ENCODE peak calls at places on chromosomes 3 and 15, in six cellular contexts. V is GM13977, U is suprapubic skin, C is transverse colon, S is HFFc6, A is heart left ventricle. B is an unnamed sample.

GRCh38 chr15:23628612-23629233 is 18.9 kb downstream of the MAGEL2 start:
- DNase-seq in V (no peak), U (no peak), C (no peak), S (no peak), A (no peak), B (no peak)

GRCh38 chr15:101773496-101774100 is 29.7 kb upstream of the OR4F6 start:
- DNase-seq in V (no peak), U (no peak), C (peak), S (no peak), A (no peak), B (no peak)

GRCh38 chr3:9213019-9213646 is 36.3 kb downstream of the SRGAP3 start:
- DNase-seq in V (no peak), U (no peak), C (no peak), S (no peak), A (no peak), B (no peak)

GRCh38 chr3:4310971-4311370 is 7.8 kb downstream of the SETMAR start:
- DNase-seq in V (no peak), U (no peak), C (no peak), S (no peak), A (no peak), B (no peak)

GRCh38 chr15:85692873-85693272 is 101.9 kb downstream of the KLHL25 start:
- DNase-seq in V (no peak), U (no peak), C (peak), S (no peak), A (no peak), B (no peak)

GRCh38 chr3:33578325-33579180 is 138.3 kb upstream of the UBP1 start:
- DNase-seq in V (no peak), U (no peak), C (no peak), S (peak), A (no peak), B (no peak)

GRCh38 chr3:4935347-4935746 is 43.9 kb upstream of the BHLHE40 start:
- DNase-seq in V (no peak), U (no peak), C (no peak), S (no peak), A (no peak), B (no peak)

GRCh38 chr3:131072099-131072559 is 45.5 kb downstream of the NEK11 start:
- DNase-seq in V (no peak), U (no peak), C (no peak), S (peak), A (no peak), B (no peak)

GRCh38 chr15:67724679-67725365 is 100.5 kb upstream of the SKOR1 start:
- DNase-seq in V (no peak), U (no peak), C (no peak), S (no peak), A (no peak), B (no peak)

GRCh38 chr15:59456114-59456513 is 18.1 kb downstream of the FAM81A start:
- DNase-seq in V (no peak), U (no peak), C (peak), S (no peak), A (no peak), B (no peak)

GRCh38 chr3:186476044-186476468 is 68.1 kb downstream of the CRYGS start:
- DNase-seq in V (peak), U (no peak), C (no peak), S (no peak), A (peak), B (no peak)

GRCh38 chr3:149717391-149718056 is 34.8 kb downstream of the COMMD2 start:
- DNase-seq in V (peak), U (no peak), C (peak), S (peak), A (no peak), B (no peak)

GRCh38 chr3:46065294-46065705 is 38.0 kb upstream of the XCR1 start:
- DNase-seq in V (peak), U (no peak), C (peak), S (no peak), A (no peak), B (no peak)

GRCh38 chr3:127698264-127699097 is 25.7 kb downstream of the ABTB1 start:
- DNase-seq in V (no peak), U (no peak), C (no peak), S (no peak), A (peak), B (no peak)

GRCh38 chr3:191362036-191362435 is 31.7 kb upstream of the UTS2B start:
- DNase-seq in V (no peak), U (no peak), C (no peak), S (no peak), A (no peak), B (no peak)

GRCh38 chr3:187946031-187946691 is 200.9 kb upstream of the BCL6 start:
- DNase-seq in V (no peak), U (no peak), C (no peak), S (peak), A (no peak), B (no peak)
- TF ChIP-seq CTCF in V (no peak), U (no peak), C (no peak), S (no peak), A (no peak), B (no peak)

GRCh38 chr3:58322793-58323192 is 9.9 kb upstream of the PXK start:
- DNase-seq in V (no peak), U (no peak), C (no peak), S (no peak), A (no peak), B (no peak)

GRCh38 chr3:58323795-58324674 is 8.7 kb upstream of the PXK start:
- DNase-seq in V (no peak), U (no peak), C (no peak), S (no peak), A (no peak), B (no peak)

GRCh38 chr3:58324675-58325390 is 7.9 kb upstream of the PXK start:
- DNase-seq in V (no peak), U (no peak), C (no peak), S (no peak), A (no peak), B (no peak)

GRCh38 chr3:58326267-58326932 is 6.3 kb upstream of the PXK start:
- DNase-seq in V (no peak), U (no peak), C (no peak), S (no peak), A (no peak), B (no peak)

GRCh38 chr3:58325525-58325992 is 7.1 kb upstream of the PXK start:
- DNase-seq in V (no peak), U (no peak), C (no peak), S (peak), A (no peak), B (no peak)
- TF ChIP-seq CTCF in V (no peak), U (no peak), C (no peak), S (no peak), A (no peak), B (no peak)

DNA sequence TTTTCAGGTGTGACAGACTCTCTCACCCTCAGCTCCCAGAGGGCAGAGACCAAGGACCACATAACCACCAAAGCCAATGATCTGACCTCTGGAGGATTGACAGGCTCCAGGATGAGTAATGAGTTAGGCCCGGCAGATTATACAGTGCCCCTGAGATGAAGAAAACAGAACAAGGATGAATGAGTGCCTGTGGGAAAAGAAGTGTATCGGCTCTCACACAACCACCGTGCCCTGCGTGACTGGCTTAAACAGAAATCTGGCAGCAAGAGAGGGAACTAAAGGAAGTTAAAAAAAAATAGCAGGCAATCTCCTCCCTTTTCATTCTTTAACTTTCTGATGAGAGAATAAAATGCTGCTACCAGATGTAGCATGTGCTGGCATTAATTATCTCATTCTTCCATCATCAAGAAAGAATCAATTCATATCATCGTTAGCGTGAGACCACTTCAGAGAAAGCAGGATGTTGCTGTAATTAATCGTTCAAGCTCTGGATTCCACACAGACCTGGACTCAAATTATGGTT is 227.5 kb upstream of the COL8A1 start:
- DNase-seq in V (peak), U (no peak), C (no peak), S (peak), A (no peak), B (no peak)
- TF ChIP-seq CTCF in V (no peak), U (no peak), C (no peak), S (no peak), A (no peak), B (no peak)

DNA sequence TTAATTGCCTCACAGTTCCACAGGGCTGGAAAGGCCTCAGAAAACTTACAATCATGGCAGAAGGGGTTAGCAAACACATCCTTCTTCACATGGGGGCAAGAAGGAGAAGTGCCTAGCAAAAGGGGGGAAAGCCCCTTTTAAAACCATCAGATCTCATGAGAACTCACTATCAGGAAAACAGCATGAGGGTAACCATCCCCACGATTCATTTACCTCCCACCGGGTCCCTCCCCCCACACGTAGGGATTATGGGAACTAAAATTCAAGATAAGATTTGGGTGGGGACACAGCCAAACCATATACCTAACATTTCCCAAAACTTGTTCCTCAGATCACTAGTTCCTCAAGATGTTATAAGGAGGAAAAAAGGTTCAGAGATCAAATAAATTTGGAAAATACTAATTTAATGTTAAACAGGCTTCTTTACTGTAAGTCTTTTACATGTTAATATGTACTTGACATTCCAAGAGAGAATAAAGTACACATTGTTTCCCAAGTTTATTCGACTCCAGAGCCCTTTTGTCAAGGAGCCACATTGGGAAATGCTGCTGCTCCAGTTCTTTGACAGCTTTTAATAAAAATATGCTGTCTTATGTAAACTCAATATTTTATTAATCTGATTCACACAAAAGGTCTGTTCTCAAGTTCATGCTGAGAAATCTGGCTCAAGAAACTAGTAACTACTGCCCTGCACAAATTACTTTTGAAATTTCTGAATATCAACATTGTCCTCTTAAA is 17.8 kb downstream of the HERC1 start:
- DNase-seq in V (no peak), U (no peak), C (no peak), S (no peak), A (no peak), B (no peak)
- TF ChIP-seq CTCF in V (no peak), U (no peak), C (no peak), S (no peak), A (no peak), B (no peak)

GRCh38 chr3:10744098-10744465 is 71.9 kb upstream of the SLC6A11 start:
- DNase-seq in V (no peak), U (no peak), C (no peak), S (peak), A (no peak), B (no peak)
- TF ChIP-seq CTCF in V (no peak), U (no peak), C (no peak), S (no peak), A (no peak), B (no peak)

GRCh38 chr15:37289109-37289765 is 188.9 kb upstream of the MEIS2 start:
- DNase-seq in V (no peak), U (no peak), C (no peak), S (peak), A (no peak), B (no peak)
- TF ChIP-seq CTCF in V (no peak), U (no peak), C (no peak), S (peak), A (peak), B (peak)

DNA sequence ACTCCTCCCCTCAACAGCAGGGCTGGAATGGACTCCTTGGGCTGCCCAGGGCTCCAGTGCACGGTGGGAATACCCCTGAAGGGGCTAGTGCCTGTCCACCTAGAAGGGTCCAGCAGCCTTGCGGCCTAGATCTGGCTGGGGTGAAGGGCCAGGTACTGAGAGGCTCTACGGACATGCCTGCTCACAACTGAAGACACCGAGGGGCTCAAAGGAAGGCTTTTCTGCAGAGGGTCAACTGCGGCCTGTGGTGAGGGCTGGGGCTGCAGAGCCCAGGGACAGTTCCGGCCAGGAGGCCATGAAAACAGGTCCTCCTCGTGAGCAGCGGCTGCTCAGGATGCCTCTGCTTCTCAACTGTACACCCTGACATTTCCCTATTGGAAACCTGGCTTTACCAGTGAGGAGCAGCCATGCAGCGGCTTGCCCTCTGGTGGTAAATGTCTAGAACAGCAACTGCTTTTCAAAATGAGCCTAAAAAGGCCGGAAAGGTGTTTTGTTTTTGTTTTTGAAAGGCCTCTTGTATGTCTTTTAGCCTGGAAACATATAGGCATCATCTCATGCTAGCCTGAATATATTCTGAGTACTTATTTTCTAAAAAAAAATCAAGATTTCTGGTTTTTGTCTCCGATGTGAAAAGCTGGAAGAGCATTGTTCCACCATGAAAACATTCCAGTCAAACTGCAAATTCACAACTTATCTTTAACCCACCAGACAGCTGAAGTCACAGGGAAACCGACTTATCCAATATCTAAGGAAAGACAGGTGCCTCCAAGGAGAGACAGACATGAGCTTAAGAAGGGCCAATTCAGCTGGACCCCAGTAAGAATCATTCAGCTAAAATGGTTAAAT is 163.4 kb downstream of the KLF13 start:
- DNase-seq in V (peak), U (no peak), C (peak), S (peak), A (no peak), B (peak)
- TF ChIP-seq CTCF in V (peak), U (peak), C (peak), S (peak), A (peak), B (peak)

GRCh38 chr3:72892870-72893269 is 5.0 kb downstream of the GXYLT2 start:
- DNase-seq in V (no peak), U (no peak), C (no peak), S (no peak), A (no peak), B (no peak)
- TF ChIP-seq CTCF in V (peak), U (no peak), C (no peak), S (peak), A (peak), B (peak)

B was measured in type B pancreatic cell.